ENCODE peak calls at places on chromosomes 6 and 20, in seven cellular contexts. J is mesenchymal stem cell, K is Peyer's patch, I is uterus, Y is A549, V is DND-41, F is thoracic aorta. W is an unnamed sample.
A peak's percentile ranks its signal among the peaks of the same experiment; 100 is the strongest.

GRCh38 chr6:2855061-2855519 is 13.4 kb upstream of the SERPINB1 start:
- DNase-seq in K (no peak), I (no peak), Y (no peak), V (no peak), F (no peak), J (peak; percentile 47), W (no peak)

GRCh38 chr20:2237059-2237458 is 58.7 kb upstream of the TGM3 start:
- DNase-seq in Y (no peak), F (no peak), I (no peak), K (no peak), V (no peak), J (no peak), W (no peak)

GRCh38 chr6:43836507-43836906 is 66.5 kb downstream of the VEGFA start:
- DNase-seq in K (no peak), I (no peak), F (no peak), V (no peak), Y (no peak), J (peak; percentile 52), W (no peak)

GRCh38 chr6:44263357-44264100 is 1.8 kb downstream of the NFKBIE start:
- DNase-seq in J (peak; percentile 77), Y (peak; percentile 24), K (peak; percentile 51), I (no peak), V (no peak), F (no peak), W (no peak)

GRCh38 chr6:104837158-104837557 is 22.6 kb downstream of the HACE1 start:
- DNase-seq in J (no peak), F (no peak), V (no peak), I (no peak), K (no peak), Y (no peak), W (no peak)

GRCh38 chr6:145887969-145888368 is 73.4 kb upstream of the FBXO30 start:
- DNase-seq in F (no peak), V (peak; percentile 13), Y (peak; percentile 9), I (no peak), K (no peak), J (peak; percentile 29), W (no peak)

GRCh38 chr20:58715709-58716475 is 23.3 kb downstream of the NPEPL1 start:
- DNase-seq in V (peak; percentile 3), I (no peak), J (no peak), K (peak; percentile 10), Y (no peak), F (no peak), W (no peak)

GRCh38 chr20:49768204-49769124 is 44.2 kb upstream of the SLC9A8 start:
- DNase-seq in Y (peak; percentile 98), K (no peak), I (peak; percentile 60), V (peak; percentile 85), F (no peak), J (peak; percentile 92), W (peak; percentile 80)

GRCh38 chr6:98787401-98787800 is 47.0 kb upstream of the POU3F2 start:
- DNase-seq in K (no peak), J (no peak), Y (no peak), F (no peak), I (no peak), V (no peak), W (no peak)

GRCh38 chr6:13814938-13815575 is 700 bp upstream of the MCUR1 start:
- DNase-seq in I (no peak), Y (no peak), J (peak; percentile 13), F (no peak), V (no peak), K (no peak), W (no peak)

GRCh38 chr6:8149350-8149749 is 47.0 kb upstream of the EEF1E1 start:
- DNase-seq in Y (no peak), I (no peak), F (no peak), J (no peak), K (no peak), V (no peak), W (no peak)

GRCh38 chr6:17096657-17097056 is 5.2 kb upstream of the STMND1 start:
- DNase-seq in I (no peak), J (no peak), K (no peak), V (no peak), F (no peak), Y (no peak), W (no peak)

GRCh38 chr6:162713926-162714759 is 13.4 kb downstream of the PRKN start:
- DNase-seq in K (no peak), I (no peak), F (no peak), Y (no peak), J (no peak), V (no peak), W (no peak)

GRCh38 chr6:132140150-132140549 is 189.0 kb upstream of the CCN2 start:
- DNase-seq in Y (no peak), F (no peak), I (no peak), V (no peak), K (no peak), J (no peak), W (no peak)

GRCh38 chr6:20352346-20352745 is 49.3 kb upstream of the E2F3 start:
- DNase-seq in K (no peak), F (no peak), V (no peak), I (no peak), J (no peak), Y (no peak), W (no peak)

GRCh38 chr6:20350215-20350614 is 51.5 kb upstream of the E2F3 start:
- DNase-seq in Y (no peak), F (no peak), K (no peak), J (peak; percentile 87), I (no peak), V (no peak), W (no peak)

GRCh38 chr6:20349225-20349624 is 52.5 kb upstream of the E2F3 start:
- DNase-seq in Y (no peak), K (no peak), I (no peak), F (no peak), V (no peak), J (no peak), W (no peak)

GRCh38 chr6:20351529-20351928 is 50.1 kb upstream of the E2F3 start:
- DNase-seq in V (no peak), I (no peak), Y (no peak), F (no peak), J (peak; percentile 39), K (no peak), W (no peak)

DNA sequence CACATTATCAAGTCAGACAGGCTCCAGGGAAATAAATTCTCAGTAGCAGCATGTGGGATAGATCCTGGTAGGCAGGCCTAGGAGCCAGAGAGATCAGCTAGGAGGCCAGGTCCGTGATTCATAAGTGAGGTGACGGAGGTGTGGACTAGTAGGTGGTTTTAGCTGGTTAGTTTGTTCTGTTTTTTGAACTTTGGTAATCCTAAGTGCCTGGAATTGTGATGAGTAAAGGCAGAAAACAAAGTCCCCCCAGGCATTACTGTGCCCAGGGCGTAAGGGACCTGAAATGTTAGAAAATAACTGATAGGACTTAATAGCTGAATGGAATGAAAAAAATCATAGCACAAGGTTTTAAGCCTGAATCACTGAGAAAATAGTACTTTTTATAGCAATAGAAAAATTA is 53.6 kb upstream of the E2F3 start:
- DNase-seq in V (no peak), I (no peak), Y (no peak), F (no peak), K (no peak), J (no peak), W (no peak)
- H3K4me1 ChIP-seq in V (no peaks in the 10 kb centered on the region), I (no peaks in the 10 kb centered on the region), Y (no peaks in the 10 kb centered on the region), F (no peaks in the 10 kb centered on the region), K (no peaks in the 10 kb centered on the region), J (no peaks in the 10 kb centered on the region), W (no peaks in the 10 kb centered on the region)

GRCh38 chr6:15690451-15690961 is 27.7 kb upstream of the DTNBP1 start:
- DNase-seq in K (no peak), J (no peak), F (no peak), I (no peak), V (no peak), Y (no peak), W (no peak)

GRCh38 chr6:15685629-15686028 is 22.8 kb upstream of the DTNBP1 start:
- DNase-seq in F (no peak), V (no peak), K (no peak), J (no peak), I (no peak), Y (no peak), W (no peak)

GRCh38 chr6:15689586-15690450 is 27.0 kb upstream of the DTNBP1 start:
- DNase-seq in V (no peak), Y (no peak), I (no peak), K (no peak), F (no peak), J (peak; percentile 9), W (no peak)

GRCh38 chr6:15691250-15691869 is 28.5 kb upstream of the DTNBP1 start:
- DNase-seq in I (peak; percentile 86), K (peak; percentile 72), J (peak; percentile 88), V (peak; percentile 80), Y (peak; percentile 85), F (peak; percentile 19), W (peak; percentile 86)
- H3K4me3 ChIP-seq in I (peak overlapping the region; percentile 38), K (peak overlapping the region; percentile 18), J (no peak overlapping the region), V (peak overlapping the region; percentile 6), Y (peak overlapping the region; percentile 32), F (peak overlapping the region; percentile 73), W (no peak overlapping the region)

GRCh38 chr6:139159016-139159415 is 24.1 kb downstream of the HECA start:
- DNase-seq in V (no peak), K (no peak), I (no peak), F (no peak), Y (no peak), J (no peak), W (no peak)

GRCh38 chr6:139153876-139154275 is 19.0 kb downstream of the HECA start:
- DNase-seq in I (no peak), J (peak; percentile 29), V (no peak), Y (no peak), K (no peak), F (no peak), W (no peak)

GRCh38 chr6:139154885-139155547 is 20.1 kb downstream of the HECA start:
- DNase-seq in V (no peak), J (peak; percentile 62), F (no peak), Y (no peak), I (no peak), K (no peak), W (no peak)

GRCh38 chr6:139156571-139156970 is 21.7 kb downstream of the HECA start:
- DNase-seq in F (no peak), K (no peak), V (no peak), I (no peak), J (no peak), Y (no peak), W (no peak)

GRCh38 chr6:139156102-139156501 is 21.2 kb downstream of the HECA start:
- DNase-seq in Y (no peak), K (no peak), F (no peak), J (no peak), V (no peak), I (no peak), W (no peak)
- H3K4me1 ChIP-seq in Y (no peaks in the 10 kb centered on the region), K (peaks cover 1% of the 10 kb centered on the region), F (peaks cover 30% of the 10 kb centered on the region), J (peaks cover 5% of the 10 kb centered on the region), V (peaks cover 13% of the 10 kb centered on the region), I (no peaks in the 10 kb centered on the region), W (peaks cover 19% of the 10 kb centered on the region)

DNA sequence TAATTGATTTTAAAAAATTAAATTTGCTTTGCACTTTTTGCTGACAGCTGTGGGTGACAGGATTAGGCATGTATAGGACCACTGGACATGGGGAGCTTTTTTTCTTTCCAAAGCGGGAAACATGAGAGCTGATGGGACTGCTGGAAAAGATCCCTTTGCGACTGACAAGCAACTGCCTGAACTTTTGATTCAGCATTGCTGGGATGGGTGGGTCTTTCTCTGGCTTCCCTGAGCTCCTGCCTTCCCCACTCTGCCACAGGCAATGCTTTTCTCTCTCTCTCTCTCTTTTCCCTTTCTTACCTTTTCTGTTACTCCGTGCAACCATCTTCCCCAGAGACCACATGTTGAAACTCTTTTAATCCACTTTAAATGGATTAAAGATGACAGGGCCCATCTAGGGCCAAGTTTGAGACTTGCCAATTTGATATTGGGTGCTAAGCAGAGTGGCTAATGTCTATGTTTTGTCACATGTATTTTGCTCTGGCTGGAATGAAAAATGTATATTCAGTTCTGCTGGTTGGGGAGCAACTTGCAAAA is 33.5 kb upstream of the TPD52L1 start:
- DNase-seq in Y (no peak), F (no peak), J (no peak), K (no peak), I (no peak), V (no peak), W (peak; percentile 48)
- H3K4me3 ChIP-seq in Y (no peak overlapping the region), F (no peak overlapping the region), J (no peak overlapping the region), K (no peak overlapping the region), I (no peak overlapping the region), V (no peak overlapping the region), W (no peak overlapping the region)

W was measured in HAP-1.